ENCODE peak calls at places on chromosomes 13 and 19, in six cellular contexts. E is uterus; M is neural progenitor cell; Y is CD8-positive, alpha-beta T cell; I is spleen; N is small intestine. R is an unnamed sample.
A peak's percentile ranks its signal among the peaks of the same experiment; 100 is the strongest.

GRCh38 chr13:73216381-73216831 is 157.6 kb downstream of the KLF5 start:
- DNase-seq in E (no peak), M (no peak), Y (no peak), I (no peak), N (peak; percentile 88), R (no peak)

GRCh38 chr13:44759723-44760360 is 183.7 kb upstream of the TSC22D1 start:
- DNase-seq in E (no peak), M (no peak), Y (no peak), I (no peak), N (no peak), R (peak; percentile 54)

GRCh38 chr13:49610176-49610575 is 18.1 kb upstream of the ARL11 start:
- DNase-seq in E (no peak), M (no peak), Y (no peak), I (no peak), N (no peak), R (peak; percentile 29)

GRCh38 chr19:16441661-16442071 is 30.1 kb downstream of the EPS15L1 start:
- DNase-seq in E (no peak), M (peak; percentile 77), Y (no peak), I (no peak), N (no peak), R (peak; percentile 48)

GRCh38 chr19:42132851-42133528 is 744 bp upstream of the POU2F2 start:
- DNase-seq in E (peak; percentile 68), M (peak; percentile 87), Y (peak; percentile 81), I (peak; percentile 96), N (peak; percentile 64), R (peak; percentile 75)

GRCh38 chr19:45645068-45645630 is 6.0 kb upstream of the EML2 start:
- DNase-seq in E (no peak), M (no peak), Y (no peak), I (no peak), N (no peak), R (no peak)

GRCh38 chr13:79030513-79030912 is 371.6 kb upstream of the OBI1 start:
- DNase-seq in E (no peak), M (no peak), Y (no peak), I (no peak), N (no peak), R (no peak)

GRCh38 chr19:4583961-4584669 is 24.6 kb upstream of the SEMA6B start:
- DNase-seq in E (no peak), M (peak; percentile 78), Y (no peak), I (peak; percentile 85), N (no peak), R (no peak)

GRCh38 chr19:32373614-32374295 is 28.3 kb downstream of the ZNF507 start:
- DNase-seq in E (no peak), M (no peak), Y (no peak), I (no peak), N (peak; percentile 97), R (peak; percentile 90)

GRCh38 chr19:35476149-35476548 is 14.1 kb downstream of the KRTDAP start:
- DNase-seq in E (no peak), M (peak; percentile 35), Y (no peak), I (no peak), N (no peak), R (no peak)

GRCh38 chr19:18558595-18558994 is 925 bp downstream of the KXD1 start:
- DNase-seq in E (no peak), M (no peak), Y (no peak), I (no peak), N (no peak), R (no peak)

GRCh38 chr19:50325310-50326100 is 3.7 kb downstream of the KCNC3 start:
- DNase-seq in E (no peak), M (peak; percentile 98), Y (peak; percentile 62), I (peak; percentile 89), N (peak; percentile 65), R (peak; percentile 90)

GRCh38 chr13:59746291-59746962 is 417.3 kb downstream of the DIAPH3 start:
- DNase-seq in E (no peak), M (no peak), Y (no peak), I (no peak), N (no peak), R (no peak)
- H3K4me1 ChIP-seq in E (no peaks in the 10 kb centered on the region), M (peaks cover 27% of the 10 kb centered on the region), Y (no peaks in the 10 kb centered on the region), I (no peaks in the 10 kb centered on the region), N (no peaks in the 10 kb centered on the region), R (peaks cover 8% of the 10 kb centered on the region)

GRCh38 chr19:1587872-1588271 is 4.8 kb downstream of the MBD3 start:
- DNase-seq in E (no peak), M (no peak), Y (no peak), I (no peak), N (peak; percentile 57), R (no peak)
- H3K4me1 ChIP-seq in E (peaks cover 5% of the 10 kb centered on the region), M (peaks cover 11% of the 10 kb centered on the region), Y (peaks cover 18% of the 10 kb centered on the region), I (peaks cover 23% of the 10 kb centered on the region), N (no peaks in the 10 kb centered on the region), R (peaks cover 9% of the 10 kb centered on the region)

GRCh38 chr13:26050568-26051230 is 1.1 kb downstream of the SHISA2 start:
- DNase-seq in E (no peak), M (peak; percentile 77), Y (no peak), I (no peak), N (no peak), R (peak; percentile 45)
- H3K4me1 ChIP-seq in E (peaks cover 13% of the 10 kb centered on the region), M (peaks cover 25% of the 10 kb centered on the region), Y (peaks cover 29% of the 10 kb centered on the region), I (peaks cover 20% of the 10 kb centered on the region), N (no peaks in the 10 kb centered on the region), R (peaks cover 14% of the 10 kb centered on the region)

GRCh38 chr13:29815336-29815735 is 35.1 kb downstream of the UBL3 start:
- DNase-seq in E (no peak), M (no peak), Y (no peak), I (no peak), N (no peak), R (no peak)

GRCh38 chr13:29810898-29811297 is 39.5 kb downstream of the UBL3 start:
- DNase-seq in E (no peak), M (no peak), Y (no peak), I (no peak), N (peak; percentile 66), R (no peak)

GRCh38 chr13:29808264-29808663 is 42.2 kb downstream of the UBL3 start:
- DNase-seq in E (no peak), M (no peak), Y (no peak), I (no peak), N (no peak), R (no peak)

GRCh38 chr13:29805994-29806748 is 44.2 kb downstream of the UBL3 start:
- DNase-seq in E (no peak), M (no peak), Y (no peak), I (no peak), N (no peak), R (no peak)

DNA sequence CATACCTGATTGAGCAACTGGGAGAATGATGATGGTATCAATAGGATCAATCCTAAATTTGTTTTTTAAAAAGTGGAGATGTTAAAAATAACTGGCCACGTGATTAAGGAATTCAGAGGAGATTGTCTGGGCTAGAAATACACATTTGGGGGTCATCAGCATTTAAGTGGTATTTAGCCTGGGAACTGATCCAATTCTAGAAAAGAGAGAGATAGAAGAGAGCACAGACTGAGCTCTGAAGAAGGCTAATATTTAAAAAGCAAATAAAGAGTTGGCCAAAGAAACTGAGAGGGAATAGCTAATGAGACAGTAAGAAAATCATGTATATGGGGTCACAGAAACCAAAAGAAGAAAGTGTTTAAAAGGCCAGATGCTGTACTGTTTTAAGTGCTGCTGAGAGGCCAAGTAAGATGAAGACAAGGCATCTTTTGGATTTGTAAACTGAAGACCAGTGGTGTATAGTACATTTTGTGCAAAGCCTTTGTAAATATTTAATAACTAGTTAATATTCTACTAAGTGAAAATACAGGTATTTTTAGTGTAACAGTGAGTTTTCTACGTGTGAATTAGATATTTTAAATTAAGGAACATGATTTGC is 40.2 kb downstream of the UBL3 start:
- DNase-seq in E (no peak), M (no peak), Y (no peak), I (no peak), N (no peak), R (no peak)
- H3K4me1 ChIP-seq in E (no peaks in the 10 kb centered on the region), M (peaks cover 5% of the 10 kb centered on the region), Y (peaks cover 7% of the 10 kb centered on the region), I (peaks cover 27% of the 10 kb centered on the region), N (peaks cover 3% of the 10 kb centered on the region), R (peaks cover 9% of the 10 kb centered on the region)